ENCODE peak calls at places on chromosome 9, in eight cellular contexts. U is A549, H is uterus, T is heart left ventricle, R is GM12892, A is sigmoid colon, B is spleen, X is right lobe of liver. I is an unnamed sample.

GRCh38 chr9:94554078-94554438 is 825 bp upstream of the PCAT7 start:
- DNase-seq in U (no peak), H (no peak), T (no peak), R (no peak), A (no peak), B (no peak), X (no peak), I (peak)

GRCh38 chr9:17782750-17783149 is 203.9 kb downstream of the SH3GL2 start:
- DNase-seq in U (no peak), H (peak), T (no peak), R (no peak), A (no peak), B (no peak), X (no peak), I (no peak)

GRCh38 chr9:69466151-69466550 is 141.1 kb downstream of the ENTREP1 start:
- DNase-seq in U (no peak), H (no peak), T (no peak), R (no peak), A (no peak), B (no peak), X (no peak), I (no peak)

GRCh38 chr9:38334234-38334633 is 58.3 kb upstream of the ALDH1B1 start:
- DNase-seq in U (peak), H (no peak), T (no peak), R (no peak), A (no peak), B (no peak), X (no peak), I (no peak)

GRCh38 chr9:133119039-133119438 is 2.0 kb downstream of the RALGDS start:
- DNase-seq in U (no peak), H (no peak), T (peak), R (no peak), A (peak), B (no peak), X (no peak), I (no peak)

GRCh38 chr9:123928471-123929176 is 1.3 kb downstream of the DENND1A start:
- DNase-seq in U (no peak), H (no peak), T (no peak), R (no peak), A (no peak), B (no peak), X (no peak), I (no peak)

GRCh38 chr9:134136117-134136996 is 475 bp downstream of the WDR5 start:
- DNase-seq in U (peak), H (peak), T (no peak), R (peak), A (no peak), B (no peak), X (no peak), I (peak)

GRCh38 chr9:73042155-73042554 is 89.3 kb upstream of the ALDH1A1 start:
- DNase-seq in U (no peak), H (no peak), T (no peak), R (no peak), A (no peak), B (no peak), X (no peak), I (no peak)

GRCh38 chr9:2354216-2354615 is 267.4 kb upstream of the VLDLR start:
- DNase-seq in U (no peak), H (no peak), T (no peak), R (no peak), A (no peak), B (no peak), X (no peak), I (no peak)

DNA sequence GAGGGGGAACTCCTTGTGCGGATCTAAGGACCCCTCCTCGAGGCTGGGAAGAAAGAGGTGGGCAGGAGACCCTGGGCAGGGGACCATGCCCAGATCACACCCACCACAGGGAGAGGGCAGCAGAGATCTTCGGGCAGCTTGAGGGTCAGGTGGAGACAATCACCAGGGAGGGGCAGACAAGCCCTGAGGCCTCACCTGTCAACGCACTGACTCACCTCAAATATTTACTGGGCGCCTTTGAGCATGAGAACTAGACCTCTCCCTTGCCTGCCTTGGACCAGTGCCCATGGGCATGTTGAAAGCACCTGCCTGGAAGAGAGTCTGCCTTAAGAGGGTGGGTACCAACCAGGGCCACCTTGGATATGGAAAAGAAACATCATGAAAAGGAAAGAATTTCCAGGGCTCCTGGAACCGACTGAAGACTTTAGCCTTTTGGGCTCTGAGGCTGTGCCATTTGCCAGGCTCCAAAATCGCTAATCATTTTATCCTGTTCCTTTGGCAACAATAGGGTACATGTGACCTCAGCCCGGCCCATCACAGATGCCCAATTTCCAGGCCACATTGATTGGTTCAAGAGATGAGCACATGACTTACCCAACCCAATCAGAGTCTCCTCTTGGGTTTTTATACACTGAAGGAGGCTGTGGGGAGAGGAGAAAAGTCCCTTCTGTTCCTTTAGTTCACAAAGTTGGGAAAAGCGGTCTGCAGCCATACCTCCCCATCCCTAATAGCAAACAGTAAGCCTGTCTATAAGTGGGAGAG is 10.4 kb upstream of the SPINK4 start:
- DNase-seq in U (peak), H (no peak), T (no peak), R (no peak), A (no peak), B (no peak), X (no peak), I (peak)
- TF ChIP-seq POLR2A in U (no peak), H (no peak), T (no peak), R (no peak), A (no peak), B (no peak), X (no peak), I (no peak)

DNA sequence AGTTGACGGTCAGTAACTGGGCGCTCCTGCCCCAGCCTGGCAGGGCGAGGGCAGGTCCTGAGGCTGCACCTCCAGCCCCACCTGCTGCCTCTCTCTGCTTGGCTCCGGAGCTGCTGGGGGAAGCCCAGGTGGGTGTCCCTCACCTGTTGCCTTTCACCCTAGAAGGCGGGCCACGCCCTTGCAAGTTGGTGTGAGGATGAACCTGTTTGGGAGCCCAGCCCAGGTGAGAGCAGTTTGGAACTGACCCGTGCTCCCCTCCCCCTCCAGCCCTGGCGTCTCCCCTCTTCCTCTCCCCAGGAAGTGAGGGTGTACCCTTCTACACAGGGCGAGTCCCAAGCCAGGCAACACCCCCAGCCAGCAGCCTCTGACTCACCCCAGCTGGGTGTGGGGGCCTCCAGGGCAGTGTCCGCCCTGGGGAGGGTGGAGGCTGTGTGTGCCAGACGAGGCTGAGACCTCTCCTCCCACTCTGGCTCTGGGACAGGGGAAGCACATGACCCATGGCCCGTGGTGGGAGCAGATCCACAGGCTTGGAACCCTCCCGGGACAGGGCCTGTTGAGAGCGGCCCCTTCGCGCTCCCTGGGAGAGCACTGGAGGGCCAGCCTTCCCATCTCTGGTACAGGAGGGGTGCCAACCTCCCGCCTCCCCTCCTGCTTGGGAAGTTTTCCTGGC is 10.4 kb downstream of the LRRC8A start:
- DNase-seq in U (peak), H (peak), T (peak), R (no peak), A (peak), B (peak), X (peak), I (peak)
- TF ChIP-seq POLR2A in U (no peak), H (peak), T (peak), R (no peak), A (no peak), B (no peak), X (no peak), I (peak)

DNA sequence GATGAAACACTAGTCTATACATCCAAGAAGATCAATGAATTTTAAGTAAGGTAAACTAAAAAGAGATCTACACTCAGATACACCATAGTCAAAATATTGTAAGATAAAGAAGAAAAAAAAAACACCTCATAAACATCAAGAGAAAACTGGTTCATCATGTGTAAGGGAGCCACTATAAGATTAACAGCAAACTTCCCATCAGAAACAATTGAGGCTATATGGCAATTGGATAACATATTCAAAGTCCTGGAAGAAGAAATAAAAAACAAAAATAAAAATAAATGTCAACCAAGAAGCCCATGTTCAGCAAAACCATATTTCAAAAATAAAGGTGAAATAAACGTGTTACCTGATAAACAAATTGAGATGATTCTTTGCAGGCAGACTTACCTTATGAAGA is 3.6 kb downstream of the OR13C8 start:
- DNase-seq in U (no peak), H (no peak), T (no peak), R (no peak), A (no peak), B (no peak), X (no peak), I (no peak)
- TF ChIP-seq POLR2A in U (no peak), H (no peak), T (no peak), R (no peak), A (no peak), B (no peak), X (no peak), I (no peak)

DNA sequence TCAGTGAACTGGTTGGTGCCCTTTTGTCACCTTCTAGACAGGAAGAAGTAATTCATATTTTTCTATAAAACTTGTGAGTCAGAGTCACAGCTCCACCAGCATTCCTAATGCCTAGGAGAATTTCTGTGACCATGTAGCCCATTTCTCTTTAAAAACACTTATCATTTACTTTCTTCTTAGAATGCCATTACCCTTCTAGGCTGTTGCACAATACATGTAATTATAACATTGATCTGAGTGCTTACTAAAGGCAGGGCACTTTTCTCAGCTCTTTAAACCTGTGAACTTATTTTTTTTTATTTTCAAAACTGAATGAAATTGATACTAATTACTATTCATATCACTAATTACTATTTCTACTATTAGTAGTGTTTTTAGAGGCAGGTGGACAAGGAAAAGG is 373.7 kb downstream of the TLE4 start:
- DNase-seq in U (no peak), H (no peak), T (no peak), R (no peak), A (no peak), B (no peak), X (no peak), I (no peak)
- TF ChIP-seq POLR2A in U (no peak), H (no peak), T (no peak), R (no peak), A (no peak), B (no peak), X (no peak), I (no peak)

I was measured in transverse colon.